ENCODE peak calls at places on chromosomes 16 and 17, in six cellular contexts. O, A, V, I, Z and D are unnamed samples.

GRCh38 chr16:88464447-88465318 is 11.6 kb downstream of the ZFPM1 start:
- DNase-seq in Z (no peak), O (no peak), I (no peak), V (no peak), A (peak), D (no peak)

GRCh38 chr17:79476074-79476473 is 134.8 kb downstream of the RBFOX3 start:
- DNase-seq in O (no peak), I (no peak), Z (no peak), A (no peak), V (no peak), D (no peak)

GRCh38 chr16:10862432-10862831 is 14.6 kb upstream of the CIITA start:
- DNase-seq in Z (no peak), A (no peak), O (no peak), V (no peak), I (peak), D (no peak)

GRCh38 chr17:3474212-3474611 is 1.6 kb upstream of the ASPA start:
- DNase-seq in O (no peak), Z (no peak), V (no peak), A (no peak), I (no peak), D (no peak)

GRCh38 chr16:68995011-68995504 is 110.4 kb upstream of the HAS3 start:
- DNase-seq in I (peak), V (peak), Z (no peak), A (peak), O (peak), D (no peak)

GRCh38 chr16:1283996-1284592 is 25.3 kb upstream of the UBE2I start:
- DNase-seq in I (no peak), Z (no peak), V (no peak), A (no peak), O (no peak), D (no peak)

GRCh38 chr16:8679156-8679555 is 4.7 kb downstream of the ABAT start:
- DNase-seq in O (no peak), Z (no peak), I (no peak), V (no peak), A (no peak), D (no peak)

GRCh38 chr17:36918260-36918691 is 19.0 kb upstream of the LHX1 start:
- DNase-seq in O (no peak), Z (no peak), A (no peak), V (no peak), I (no peak), D (no peak)

GRCh38 chr16:11059588-11059987 is 115.2 kb downstream of the CLEC16A start:
- DNase-seq in I (no peak), V (no peak), O (no peak), Z (no peak), A (no peak), D (no peak)

GRCh38 chr16:87265261-87265660 is 51.9 kb downstream of the C16orf95 start:
- DNase-seq in A (no peak), O (no peak), Z (no peak), V (no peak), I (no peak), D (no peak)

GRCh38 chr16:88999457-89000206 is 22.6 kb upstream of the CBFA2T3 start:
- DNase-seq in O (no peak), V (no peak), I (no peak), Z (no peak), A (peak), D (no peak)

GRCh38 chr16:24992696-24993095 is 22.5 kb downstream of the ARHGAP17 start:
- DNase-seq in I (no peak), A (no peak), O (no peak), Z (no peak), V (no peak), D (no peak)

GRCh38 chr17:33324741-33325140 is 31.6 kb upstream of the ASIC2 start:
- DNase-seq in V (no peak), A (no peak), I (no peak), O (no peak), Z (no peak), D (no peak)

GRCh38 chr16:23223368-23223767 is 40.8 kb downstream of the SCNN1G start:
- DNase-seq in Z (no peak), O (no peak), A (no peak), V (no peak), I (no peak), D (no peak)

GRCh38 chr16:79598341-79599181 is 2.0 kb downstream of the MAF start:
- DNase-seq in Z (peak), O (peak), A (peak), I (peak), V (peak), D (no peak)

GRCh38 chr16:88344411-88345030 is 38.2 kb upstream of the ZNF469 start:
- DNase-seq in I (no peak), O (no peak), Z (no peak), V (no peak), A (no peak), D (no peak)

GRCh38 chr17:62637809-62638208 is 10.3 kb downstream of the MRC2 start:
- DNase-seq in O (no peak), A (no peak), V (no peak), Z (no peak), I (no peak), D (no peak)

GRCh38 chr17:31581022-31581483 is 189.6 kb downstream of the RAB11FIP4 start:
- DNase-seq in O (peak), Z (no peak), V (peak), I (no peak), A (peak), D (no peak)

GRCh38 chr16:72677662-72678447 is 370.1 kb downstream of the ZFHX3 start:
- DNase-seq in A (no peak), V (no peak), Z (no peak), O (no peak), I (no peak), D (no peak)

GRCh38 chr16:914453-914852 is 56.3 kb downstream of the LMF1 start:
- DNase-seq in V (no peak), Z (peak), I (no peak), A (no peak), O (no peak), D (no peak)